ENCODE peak calls at places on chromosomes 5 and 9, in four cellular contexts. E is SK-N-SH, W is epithelial cell of proximal tubule, S is adrenal gland. C is an unnamed sample.

GRCh38 chr5:169695919-169696490 is 58.9 kb downstream of the DOCK2 start:
- DNase-seq in E (peak; percentile 28), W (peak; percentile 85), S (no peak), C (peak; percentile 99)

GRCh38 chr5:67886761-67887160 is 328.8 kb upstream of the PIK3R1 start:
- DNase-seq in E (no peak), W (no peak), S (no peak), C (no peak)

GRCh38 chr5:119473241-119473640 is 20.9 kb downstream of the HSD17B4 start:
- DNase-seq in E (no peak), W (no peak), S (no peak), C (no peak)

GRCh38 chr5:179489015-179489414 is 61.3 kb upstream of the RUFY1 start:
- DNase-seq in E (no peak), W (no peak), S (peak; percentile 27), C (no peak)

GRCh38 chr5:174335682-174336364 is 290.3 kb downstream of the NSG2 start:
- DNase-seq in E (no peak), W (no peak), S (peak; percentile 9), C (no peak)

GRCh38 chr9:110802416-110803035 is 133.9 kb downstream of the MUSK start:
- DNase-seq in E (no peak), W (no peak), S (no peak), C (no peak)

GRCh38 chr5:53114988-53115387 is 5.4 kb upstream of the MOCS2 start:
- DNase-seq in E (no peak), W (no peak), S (no peak), C (no peak)

GRCh38 chr9:21326526-21327139 is 8.6 kb downstream of the KLHL9 start:
- DNase-seq in E (peak; percentile 45), W (no peak), S (no peak), C (no peak)

GRCh38 chr5:50440651-50441478 is at the start of gene EMB:
- DNase-seq in E (peak; percentile 77), W (no peak), S (peak; percentile 59), C (no peak)
- TF ChIP-seq CTCF in E (peak; percentile 41), W (no peak), S (no peak), C (no peak)

GRCh38 chr9:131923132-131923671 is 156.5 kb downstream of the MED27 start:
- DNase-seq in E (no peak), W (no peak), S (no peak), C (no peak)
- H3K4me3 ChIP-seq in E (no peak overlapping the region), W (no peak overlapping the region), S (no peak overlapping the region), C (no peak overlapping the region)

GRCh38 chr5:7745882-7746735 is 104.8 kb downstream of the CFAP90 start:
- DNase-seq in E (peak; percentile 59), W (no peak), S (peak; percentile 78), C (peak; percentile 3)

GRCh38 chr5:7742241-7742656 is 108.7 kb downstream of the CFAP90 start:
- DNase-seq in E (no peak), W (no peak), S (no peak), C (no peak)

DNA sequence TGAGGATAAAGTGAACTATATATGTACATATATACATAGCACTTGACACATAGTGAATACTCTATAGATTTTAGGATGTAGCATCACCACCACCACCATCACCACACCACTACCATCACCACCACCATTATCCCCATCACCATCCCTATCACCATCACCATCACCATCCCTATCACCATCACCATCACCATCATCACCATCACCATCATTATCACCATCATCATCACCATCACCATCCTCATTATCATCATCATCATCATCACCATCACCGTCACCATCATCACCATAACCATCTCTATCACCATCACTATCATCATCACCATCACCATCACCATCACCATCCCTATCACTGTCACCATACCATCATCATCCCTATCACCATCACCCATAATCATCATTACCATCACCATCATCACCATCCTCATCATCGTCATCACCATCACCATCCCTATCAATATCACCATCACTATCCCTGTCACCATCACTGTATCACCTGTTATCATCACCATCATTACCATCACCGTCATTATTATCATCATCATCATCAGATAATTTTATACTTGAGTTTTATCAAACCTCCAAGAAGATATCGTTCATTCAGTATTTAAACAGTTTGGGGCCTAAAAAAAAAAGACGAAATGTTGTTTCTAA is 109.4 kb downstream of the CFAP90 start:
- DNase-seq in E (no peak), W (no peak), S (no peak), C (no peak)
- TF ChIP-seq CTCF in E (no peak), W (no peak), S (no peak), C (no peak)

DNA sequence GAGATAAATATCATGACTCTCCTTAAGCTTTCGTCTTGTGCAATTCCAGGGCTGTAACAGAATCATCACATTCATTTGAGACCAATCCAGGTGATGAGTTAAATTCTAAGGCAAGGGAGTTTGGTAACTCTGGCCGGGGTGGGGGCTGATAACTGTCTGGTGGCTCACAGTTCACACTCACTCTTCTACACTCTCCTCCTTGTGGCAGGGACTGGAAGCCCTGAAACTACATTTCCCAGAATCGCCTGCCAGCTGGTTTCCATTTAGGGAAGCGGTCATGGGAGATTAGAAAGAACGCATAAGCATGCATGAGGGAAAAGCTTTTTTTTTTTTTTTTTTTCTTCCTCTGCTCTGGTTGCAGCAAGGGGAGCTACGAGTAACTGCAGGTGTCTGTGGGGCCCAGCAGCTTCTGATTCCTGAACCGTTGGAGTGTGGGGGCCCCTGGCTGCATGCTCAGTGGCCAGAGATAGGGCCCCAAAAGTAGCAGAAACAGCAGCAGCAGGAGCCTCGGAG is 154.8 kb upstream of the TBC1D2 start:
- DNase-seq in E (peak; percentile 68), W (no peak), S (peak; percentile 5), C (peak; percentile 69)
- H3K4me3 ChIP-seq in E (no peak overlapping the region), W (no peak overlapping the region), S (no peak overlapping the region), C (no peak overlapping the region)

GRCh38 chr9:32764139-32764538 is 19.2 kb upstream of the TMEM215 start:
- DNase-seq in E (no peak), W (no peak), S (no peak), C (no peak)
- TF ChIP-seq CTCF in E (no peak), W (no peak), S (no peak), C (no peak)